ENCODE peak calls at places on chromosomes 3 and 15, in nine cellular contexts. E is cardiac fibroblast, U is HepG2, M is heart left ventricle, C is astrocyte of the spinal cord, B is A549, X is endothelial cell of umbilical vein, D is heart right ventricle, F is NB4. S is an unnamed sample.

GRCh38 chr3:162489853-162490252 is 993.2 kb downstream of the OTOL1 start:
- DNase-seq in E (no peak), B (no peak), C (peak), U (no peak), F (peak), D (no peak), M (no peak), X (no peak), S (no peak)

GRCh38 chr3:130093741-130094391 is 12.2 kb downstream of the ALG1L2 start:
- DNase-seq in F (peak), M (no peak), C (no peak), E (no peak), D (no peak), U (no peak), X (no peak), B (no peak), S (no peak)

GRCh38 chr15:70348581-70349344 is 251.0 kb upstream of the TLE3 start:
- DNase-seq in B (no peak), U (no peak), E (peak), X (no peak), M (peak), F (peak), D (no peak), C (no peak), S (no peak)

GRCh38 chr15:40322531-40323238 is 807 bp upstream of the INAFM2 start:
- DNase-seq in U (peak), D (no peak), C (peak), F (no peak), X (no peak), B (no peak), M (no peak), E (peak), S (no peak)

GRCh38 chr15:77909131-77909940 is 168.2 kb downstream of the TBC1D2B start:
- DNase-seq in C (no peak), M (no peak), D (no peak), E (no peak), F (no peak), X (no peak), U (no peak), B (no peak), S (no peak)

GRCh38 chr3:100954990-100955389 is 38.2 kb downstream of the ABI3BP start:
- DNase-seq in D (no peak), F (no peak), X (peak), M (peak), E (peak), B (no peak), U (no peak), C (peak), S (peak)

GRCh38 chr3:57518276-57518914 is 25.7 kb downstream of the DNAH12 start:
- DNase-seq in E (peak), M (no peak), F (no peak), U (no peak), C (peak), B (no peak), D (no peak), X (peak), S (peak)

GRCh38 chr3:25557641-25558040 is 107.1 kb downstream of the TOP2B start:
- DNase-seq in U (no peak), C (peak), X (no peak), F (no peak), D (no peak), M (no peak), B (no peak), E (peak), S (peak)

GRCh38 chr3:4595709-4596108 is 102.6 kb downstream of the ITPR1 start:
- DNase-seq in M (no peak), B (no peak), D (no peak), C (no peak), E (no peak), X (no peak), U (no peak), F (no peak), S (no peak)

GRCh38 chr15:82621970-82622369 is 25.2 kb downstream of the CPEB1 start:
- DNase-seq in M (no peak), U (peak), B (peak), F (no peak), X (no peak), D (no peak), E (peak), C (no peak), S (no peak)

GRCh38 chr15:66905954-66906353 is 159.4 kb upstream of the SMAD3 start:
- DNase-seq in D (no peak), E (no peak), U (no peak), F (peak), M (no peak), C (no peak), X (no peak), B (no peak), S (no peak)

GRCh38 chr3:171879472-171879871 is 36.3 kb downstream of the TMEM212 start:
- DNase-seq in M (no peak), U (peak), X (no peak), F (no peak), B (no peak), D (no peak), C (no peak), E (no peak), S (no peak)

GRCh38 chr15:101502572-101503295 is 13.2 kb upstream of the PCSK6 start:
- DNase-seq in E (no peak), D (no peak), B (no peak), X (no peak), C (no peak), U (no peak), M (no peak), F (no peak), S (no peak)

GRCh38 chr3:191873741-191874140 is 412.8 kb downstream of the PYDC2 start:
- DNase-seq in U (no peak), F (no peak), M (no peak), C (no peak), D (no peak), E (no peak), B (no peak), X (no peak), S (no peak)

GRCh38 chr3:128537091-128537703 is 44.2 kb upstream of the GATA2 start:
- DNase-seq in B (no peak), X (no peak), E (no peak), D (no peak), C (no peak), F (no peak), U (no peak), M (no peak), S (no peak)

GRCh38 chr3:72791132-72791531 is 57.1 kb downstream of the SHQ1 start:
- DNase-seq in E (peak), U (no peak), C (no peak), F (no peak), M (no peak), B (no peak), X (peak), D (no peak), S (peak)

GRCh38 chr15:82995076-82995475 is 9.1 kb downstream of the RAMAC start:
- DNase-seq in C (no peak), U (no peak), X (no peak), B (no peak), F (no peak), M (no peak), E (no peak), D (no peak), S (no peak)

GRCh38 chr15:28264166-28264565 is 57.8 kb downstream of the HERC2 start:
- DNase-seq in M (no peak), X (no peak), C (no peak), U (no peak), D (no peak), F (no peak), B (no peak), E (no peak), S (no peak)

GRCh38 chr15:64599716-64600115 is 139.3 kb downstream of the ZNF609 start:
- DNase-seq in U (no peak), B (no peak), F (no peak), D (no peak), X (peak), M (no peak), C (peak), E (peak), S (no peak)

GRCh38 chr15:97930230-97930629 is 30.3 kb upstream of the ARRDC4 start:
- DNase-seq in X (no peak), B (no peak), M (no peak), C (no peak), F (no peak), E (no peak), U (no peak), D (no peak), S (no peak)
- H3K4me3 ChIP-seq in X (no peak), B (no peak), M (no peak), C (no peak), F (no peak), E (no peak), U (no peak), D (no peak), S (no peak)

DNA sequence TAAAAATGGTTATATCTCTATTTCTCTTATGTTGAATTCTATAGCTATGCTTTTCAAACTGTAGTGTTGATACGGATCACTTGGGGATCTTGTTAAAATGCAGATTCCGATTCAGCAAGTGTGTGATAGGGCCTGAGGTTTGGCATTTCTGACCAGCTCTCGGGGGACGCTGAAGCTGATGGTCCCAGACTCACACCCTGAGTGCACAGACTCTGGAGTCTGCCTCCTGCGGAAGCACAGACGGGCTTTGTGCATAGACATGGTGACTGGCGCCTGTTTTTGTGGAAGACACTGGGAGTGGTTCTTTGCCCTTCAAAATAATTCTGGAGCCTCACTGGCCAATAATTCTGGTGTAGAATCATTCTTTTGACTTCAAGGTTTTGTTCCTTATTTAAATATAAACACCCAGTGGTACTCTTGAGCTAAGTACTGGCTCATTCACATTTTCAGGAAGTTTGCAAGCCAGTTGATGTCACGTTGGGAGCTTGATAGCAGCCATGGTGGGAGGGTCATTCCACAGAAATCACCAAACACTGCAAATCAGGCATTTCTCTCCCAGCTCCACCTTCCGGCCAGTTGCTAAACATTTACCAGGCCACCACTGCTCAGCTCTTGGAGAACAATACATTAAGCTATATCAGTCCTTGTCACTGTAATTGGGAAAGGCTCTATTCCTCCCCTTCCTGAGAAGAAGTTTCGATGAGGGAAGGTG is 19.2 kb downstream of the CLDN11 start:
- DNase-seq in C (no peak), E (no peak), X (no peak), M (no peak), D (no peak), F (no peak), B (no peak), U (peak), S (no peak)
- TF ChIP-seq CTCF in C (no peak), E (no peak), X (no peak), M (no peak), D (no peak), F (no peak), B (no peak), U (peak), S (no peak)

GRCh38 chr3:195106418-195106906 is 164.5 kb downstream of the XXYLT1 start:
- DNase-seq in F (peak), C (peak), B (peak), X (peak), M (peak), E (peak), U (no peak), D (peak), S (peak)
- H3K4me3 ChIP-seq in F (no peak), C (peak), B (no peak), X (no peak), M (peak), E (peak), U (no peak), D (no peak), S (peak)

DNA sequence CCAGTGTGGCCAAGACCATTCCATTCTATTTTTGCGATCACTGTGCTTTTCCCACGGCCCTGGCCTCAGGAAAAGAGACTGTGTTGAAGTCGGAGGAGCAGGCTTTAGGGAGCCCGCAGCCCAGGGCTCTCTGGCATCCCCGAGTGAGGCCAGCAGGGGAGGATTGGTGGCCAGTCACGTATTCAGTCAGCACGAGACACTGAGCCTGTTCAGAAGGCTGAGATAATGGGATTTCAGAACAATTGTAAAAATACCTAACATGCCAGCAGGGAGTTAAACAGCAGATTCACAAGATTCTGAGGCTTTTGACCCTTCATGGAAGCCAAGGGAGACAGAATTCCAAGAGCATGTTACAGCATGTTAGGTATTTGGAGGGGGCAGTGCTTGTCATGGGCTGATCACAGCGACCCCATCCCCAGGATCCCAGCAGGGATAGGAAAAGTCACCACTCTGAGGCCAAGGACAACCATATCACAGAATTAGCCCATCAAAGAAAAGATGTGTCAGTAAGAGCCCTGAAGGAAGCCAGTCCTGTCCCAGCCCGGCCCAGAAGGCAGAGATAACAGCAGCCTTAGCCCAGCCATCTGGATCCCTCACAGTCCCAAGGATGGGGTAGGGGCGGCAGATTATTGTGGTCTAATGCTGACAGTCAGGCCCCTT is 40.6 kb downstream of the AMOTL2 start:
- DNase-seq in E (peak), B (no peak), D (no peak), U (peak), X (no peak), C (peak), F (no peak), M (no peak), S (peak)
- TF ChIP-seq CTCF in E (peak), B (no peak), D (no peak), U (no peak), X (no peak), C (no peak), F (no peak), M (no peak), S (peak)